ENCODE peak calls at places on chromosomes 11 and 22, in nine cellular contexts. B, D, L, Y, Z, C, T, I and V are unnamed samples.

GRCh38 chr11:43948341-43949185 is 6.1 kb downstream of the C11orf96 start:
- DNase-seq in I (no peak), L (no peak), Y (peak; percentile 15), T (no peak), Z (no peak), D (no peak), B (no peak), C (no peak), V (no peak)

GRCh38 chr22:36998620-36999351 is 20.5 kb downstream of the TST start:
- DNase-seq in Y (no peak), Z (peak; percentile 58), T (no peak), C (peak; percentile 44), D (no peak), B (no peak), I (no peak), L (no peak), V (no peak)

GRCh38 chr11:84564180-84564866 is 1062.8 kb downstream of the DLG2 start:
- DNase-seq in L (peak; percentile 36), B (peak; percentile 55), Z (peak; percentile 38), T (no peak), Y (no peak), C (peak; percentile 51), D (peak; percentile 67), I (peak; percentile 20), V (no peak)

GRCh38 chr11:45071232-45071631 is 75.2 kb upstream of the PRDM11 start:
- DNase-seq in I (no peak), D (no peak), Z (no peak), Y (no peak), C (no peak), B (no peak), T (no peak), L (no peak), V (no peak)

GRCh38 chr11:30889116-30889765 is 303.1 kb upstream of the MPPED2 start:
- DNase-seq in Y (no peak), Z (no peak), D (no peak), L (no peak), T (no peak), I (no peak), B (no peak), C (no peak), V (no peak)

GRCh38 chr22:19648419-19648929 is 65.8 kb upstream of the SEPTIN5 start:
- DNase-seq in B (peak; percentile 20), L (no peak), C (no peak), T (no peak), D (no peak), Y (no peak), I (no peak), Z (peak; percentile 13), V (no peak)

GRCh38 chr11:36150986-36151385 is 138.2 kb downstream of the COMMD9 start:
- DNase-seq in B (no peak), C (no peak), Y (no peak), D (no peak), T (no peak), L (no peak), I (no peak), Z (no peak), V (no peak)

GRCh38 chr11:93537767-93538261 is 5.4 kb downstream of the SMCO4 start:
- DNase-seq in C (no peak), Z (no peak), T (no peak), Y (no peak), B (no peak), D (no peak), I (peak; percentile 51), L (peak; percentile 52), V (no peak)

GRCh38 chr11:119727523-119728081 is 1.4 kb downstream of the NECTIN1 start:
- DNase-seq in Y (no peak), D (no peak), T (no peak), L (no peak), I (peak; percentile 34), Z (no peak), B (no peak), C (peak; percentile 72), V (peak; percentile 44)

GRCh38 chr11:93089474-93090102 is 108.2 kb downstream of the SLC36A4 start:
- DNase-seq in T (no peak), I (no peak), L (peak; percentile 15), Z (peak; percentile 52), D (peak; percentile 57), B (peak; percentile 50), C (peak; percentile 27), Y (no peak), V (no peak)

GRCh38 chr11:61976420-61976800 is 9.0 kb upstream of the FTH1 start:
- DNase-seq in B (no peak), Y (no peak), D (no peak), L (no peak), Z (no peak), I (no peak), C (no peak), T (no peak), V (no peak)

GRCh38 chr22:45112136-45112879 is 51.4 kb upstream of the NUP50 start:
- DNase-seq in Y (no peak), Z (no peak), C (no peak), B (no peak), T (no peak), I (no peak), D (no peak), L (no peak), V (no peak)

GRCh38 chr22:37638351-37639069 is 959 bp upstream of the SH3BP1 start:
- DNase-seq in L (no peak), C (peak; percentile 85), Y (no peak), Z (no peak), D (no peak), T (no peak), B (no peak), I (no peak), V (no peak)

GRCh38 chr11:83819936-83820549 is 533.9 kb upstream of the CCDC90B start:
- DNase-seq in I (no peak), C (no peak), D (peak; percentile 37), B (peak; percentile 65), T (no peak), Y (no peak), Z (peak; percentile 35), L (peak; percentile 52), V (no peak)

GRCh38 chr11:64742940-64743590 is 877 bp downstream of the RASGRP2 start:
- DNase-seq in T (no peak), D (peak; percentile 73), C (peak; percentile 80), Y (peak; percentile 90), B (peak; percentile 32), I (peak; percentile 84), L (peak; percentile 64), Z (no peak), V (peak; percentile 78)

DNA sequence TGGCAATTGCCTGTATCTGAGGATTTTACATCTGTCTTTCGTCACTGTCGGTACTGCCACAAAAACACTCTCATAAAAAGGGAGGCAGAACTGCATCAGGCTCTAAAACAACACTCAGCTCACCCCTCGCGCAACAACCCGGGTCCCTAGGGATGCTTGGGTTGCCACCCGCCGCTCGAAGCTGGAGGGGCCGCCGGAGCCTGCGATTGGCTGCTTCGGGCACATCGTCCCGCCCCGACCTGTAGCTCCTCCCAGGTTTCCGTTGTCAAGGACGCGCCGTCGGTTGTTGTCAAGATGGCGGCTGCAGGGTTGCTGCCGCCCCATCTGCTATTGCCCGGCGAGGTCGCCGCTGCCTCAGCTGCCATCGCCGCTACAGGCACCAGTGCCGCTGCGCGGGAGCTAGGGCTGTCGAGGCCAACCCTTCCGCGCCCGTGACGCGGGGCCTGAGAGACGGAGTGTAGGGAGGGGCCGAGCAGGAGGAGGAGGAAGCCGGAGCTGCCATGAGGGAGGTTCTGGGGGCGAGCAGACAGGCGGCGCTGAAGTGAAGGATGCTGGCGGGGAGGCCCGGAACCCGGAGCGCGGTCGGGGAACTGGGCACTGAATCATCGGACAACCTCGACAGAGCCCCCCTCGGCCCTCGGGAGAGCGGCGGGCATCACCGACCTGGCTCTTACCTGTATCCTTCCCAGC is at the start of gene CEP126:
- DNase-seq in T (peak; percentile 32), D (peak; percentile 98), B (peak; percentile 99), Z (peak; percentile 81), C (peak; percentile 95), Y (peak; percentile 98), I (peak; percentile 95), L (peak; percentile 96), V (peak; percentile 97)
- TF ChIP-seq POLR2A in T (no peak), D (no peak), B (peak; percentile 79), Z (no peak), C (peak; percentile 50), Y (peak; percentile 9), I (peak; percentile 63), L (peak; percentile 50), V (peak; percentile 60)

GRCh38 chr11:131923309-131923708 is 552.9 kb downstream of the NTM start:
- DNase-seq in L (no peak), I (no peak), D (no peak), Z (no peak), B (no peak), C (no peak), Y (no peak), T (no peak), V (no peak)
- H3K27ac ChIP-seq in L (no peak overlapping the region), I (no peak overlapping the region), D (no peak overlapping the region), Z (no peak overlapping the region), B (no peak overlapping the region), C (no peak overlapping the region), Y (no peak overlapping the region), T (no peak overlapping the region), V (no peak overlapping the region)

DNA sequence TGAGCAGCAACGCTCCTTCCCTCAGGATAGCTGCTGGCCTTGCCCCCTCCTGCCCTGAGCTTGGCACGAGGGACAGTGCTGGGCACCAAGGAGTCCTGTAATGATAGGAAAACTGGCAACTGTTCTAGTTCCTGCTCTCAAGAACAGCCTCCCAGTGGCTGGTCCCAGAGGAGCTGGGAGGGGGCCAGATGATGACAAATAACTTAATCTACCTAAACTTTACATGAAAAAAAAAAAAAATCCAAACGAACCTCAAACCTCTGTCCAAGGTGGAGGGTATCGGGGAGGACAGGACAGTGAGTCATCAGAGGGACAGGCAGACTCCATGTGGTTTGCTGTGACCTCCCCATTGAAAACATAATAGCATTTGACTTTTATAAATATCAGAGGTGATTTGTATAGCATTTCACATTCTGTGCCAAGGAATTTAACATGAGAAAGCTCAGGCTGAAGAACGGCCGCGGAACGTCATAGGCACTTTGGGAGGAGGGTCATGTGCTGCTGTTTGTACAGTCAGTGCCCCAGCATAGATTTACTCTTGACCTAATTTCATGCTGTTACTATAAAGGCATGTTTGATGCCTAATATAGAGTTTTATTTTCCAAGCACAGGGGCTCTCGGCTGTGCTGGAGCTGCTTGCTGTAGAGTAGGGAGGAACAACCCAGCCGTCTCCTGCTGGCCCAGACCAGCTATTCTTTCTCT is 98.2 kb upstream of the NNMT start:
- DNase-seq in Y (no peak), I (peak; percentile 71), D (peak; percentile 88), T (no peak), Z (no peak), L (no peak), B (peak; percentile 96), C (peak; percentile 63), V (peak; percentile 69)
- TF ChIP-seq CTCF in Y (no peak), I (no peak), D (peak; percentile 8), T (no peak), Z (no peak), L (no peak), B (no peak), C (no peak), V (no peak)

DNA sequence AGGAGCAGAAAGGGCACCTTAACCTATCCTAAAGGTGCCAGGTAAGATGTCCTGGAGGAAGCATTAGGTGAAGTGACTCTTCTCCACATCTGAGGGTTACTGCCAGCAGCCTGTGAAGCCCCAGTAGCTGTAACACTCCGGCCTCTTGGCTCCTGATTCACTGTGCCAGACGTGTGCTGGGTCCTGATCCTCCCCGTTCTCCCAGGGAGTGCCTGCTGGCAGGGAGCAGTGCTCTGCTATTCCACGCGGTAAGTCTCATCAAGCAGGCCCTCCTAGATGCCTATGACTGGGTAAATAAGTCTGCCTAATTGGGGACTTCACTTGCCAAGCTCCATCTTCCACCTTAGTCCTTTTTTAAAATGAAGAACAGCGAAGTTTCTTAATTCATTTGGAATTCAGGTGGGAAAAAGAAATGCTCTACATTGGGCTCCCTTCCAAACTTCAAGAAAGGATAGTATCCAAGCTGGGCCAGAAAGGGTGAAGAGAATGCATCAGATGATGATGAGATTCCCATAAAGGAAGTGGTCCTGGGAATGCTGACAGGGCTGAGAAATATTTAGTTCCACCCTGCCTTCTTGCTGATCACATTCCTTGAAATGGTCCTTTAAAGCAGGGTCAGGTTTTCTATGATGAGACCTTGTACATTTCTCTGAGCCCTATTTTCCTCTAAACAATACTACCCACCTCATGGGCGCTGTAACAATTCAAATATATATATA is 188.0 kb downstream of the MAML2 start:
- DNase-seq in Z (no peak), T (no peak), Y (no peak), L (no peak), B (no peak), C (no peak), I (no peak), D (peak; percentile 52), V (no peak)
- TF ChIP-seq POLR2A in Z (no peak), T (no peak), Y (no peak), L (no peak), B (no peak), C (no peak), I (no peak), D (no peak), V (no peak)